ENCODE peak calls at places on chromosomes 12 and 14, in seven cellular contexts. R is lower lobe of right lung; A is stimulated activated CD8-positive, alpha-beta memory T cell treated with anti-CD3 and anti-CD28 coated beads, Interleukin-12 subunit alpha, Interleukin-12 subunit beta, amount 100 ng/mL, for 1 hour; S is EL; K is AG10803; D is myocyte; J is AG09319. Y is an unnamed sample.

GRCh38 chr14:94119071-94119470 is 8.5 kb downstream of the IFI27 start:
- DNase-seq in R (no peak), A (no peak), K (no peak), J (no peak), D (no peak), S (no peak), Y (peak)

GRCh38 chr14:82354126-82354525 is 820.5 kb upstream of the SEL1L start:
- DNase-seq in R (no peak), K (no peak), A (no peak), S (no peak), J (no peak), D (no peak), Y (no peak)

GRCh38 chr14:50736932-50737419 is 68.9 kb upstream of the SAV1 start:
- DNase-seq in S (no peak), A (no peak), D (no peak), R (no peak), K (no peak), J (no peak), Y (no peak)

GRCh38 chr12:41983394-41983793 is 161.3 kb downstream of the GXYLT1 start:
- DNase-seq in A (no peak), J (no peak), R (no peak), K (no peak), S (no peak), D (no peak), Y (no peak)

GRCh38 chr12:27480031-27480430 is 33.5 kb downstream of the SMCO2 start:
- DNase-seq in R (no peak), D (no peak), K (no peak), S (no peak), A (no peak), J (no peak), Y (no peak)

GRCh38 chr14:69685217-69685616 is 73.8 kb downstream of the SUSD6 start:
- DNase-seq in K (no peak), A (no peak), S (no peak), J (no peak), R (no peak), D (peak), Y (no peak)

GRCh38 chr12:62907067-62907466 is 27.9 kb downstream of the PPM1H start:
- DNase-seq in J (no peak), D (no peak), K (no peak), A (no peak), S (no peak), R (no peak), Y (no peak)

GRCh38 chr12:51823875-51824565 is 24.5 kb downstream of the FIGNL2 start:
- DNase-seq in K (peak), D (peak), S (peak), J (peak), A (no peak), R (no peak), Y (no peak)

GRCh38 chr12:113202300-113203075 is 17.0 kb downstream of the RITA1 start:
- DNase-seq in D (no peak), J (no peak), K (no peak), R (peak), A (no peak), S (no peak), Y (no peak)

GRCh38 chr12:52713960-52714886 is 10.9 kb upstream of the KRT77 start:
- DNase-seq in R (no peak), J (no peak), S (no peak), A (peak), K (no peak), D (no peak), Y (no peak)

GRCh38 chr12:106097011-106097410 is 41.7 kb downstream of the NUAK1 start:
- DNase-seq in A (no peak), D (no peak), J (no peak), R (no peak), S (no peak), K (no peak), Y (no peak)

GRCh38 chr14:105153739-105154475 is 14.7 kb downstream of the JAG2 start:
- DNase-seq in A (no peak), R (no peak), D (no peak), S (no peak), K (no peak), J (no peak), Y (no peak)

GRCh38 chr12:34602213-34602940 is 580.1 kb downstream of the ALG10 start:
- DNase-seq in R (peak), K (no peak), A (no peak), J (no peak), S (no peak), D (no peak), Y (peak)

GRCh38 chr12:105418232-105418631 is 87.7 kb downstream of the C12orf75 start:
- DNase-seq in A (no peak), J (peak), D (peak), S (peak), K (peak), R (no peak), Y (no peak)

GRCh38 chr14:96811265-96811664 is 14.1 kb downstream of the VRK1 start:
- DNase-seq in R (no peak), S (peak), J (peak), K (peak), A (no peak), D (no peak), Y (no peak)

GRCh38 chr14:103096387-103096786 is 1.9 kb downstream of the EXOC3L4 start:
- DNase-seq in R (no peak), K (no peak), A (no peak), S (no peak), J (no peak), D (no peak), Y (no peak)

GRCh38 chr12:113889076-113889475 is 77.0 kb downstream of the RBM19 start:
- DNase-seq in S (peak), A (no peak), K (peak), R (no peak), D (peak), J (no peak), Y (no peak)

GRCh38 chr12:78085562-78086182 is 255.0 kb downstream of the NAV3 start:
- DNase-seq in D (no peak), A (no peak), R (no peak), S (peak), K (peak), J (no peak), Y (no peak)

GRCh38 chr14:96255501-96256366 is at the start of gene BDKRB1:
- DNase-seq in R (no peak), J (peak), S (peak), A (no peak), D (peak), K (peak), Y (no peak)

GRCh38 chr12:29207120-29207519 is 58.0 kb downstream of the FAR2 start:
- DNase-seq in A (no peak), D (no peak), R (no peak), J (no peak), S (no peak), K (no peak), Y (no peak)

GRCh38 chr12:100755186-100755585 is 39.4 kb upstream of the ANO4 start:
- DNase-seq in J (no peak), K (no peak), R (no peak), D (no peak), A (no peak), S (peak), Y (no peak)

GRCh38 chr12:16605666-16606116 is 271 bp downstream of the LMO3 start:
- DNase-seq in D (peak), K (peak), R (peak), S (no peak), A (no peak), J (no peak), Y (no peak)

GRCh38 chr14:23577004-23577681 is 1.4 kb downstream of the JPH4 start:
- DNase-seq in S (no peak), J (no peak), R (no peak), K (no peak), A (no peak), D (no peak), Y (peak)

GRCh38 chr12:88391556-88391955 is 188.7 kb downstream of the KITLG start:
- DNase-seq in A (no peak), S (peak), D (peak), R (no peak), J (peak), K (peak), Y (no peak)

GRCh38 chr14:67951529-67952120 is 132.0 kb downstream of the RAD51B start:
- DNase-seq in A (no peak), D (no peak), J (no peak), S (peak), R (no peak), K (peak), Y (no peak)

GRCh38 chr12:20883288-20883687 is 72.8 kb downstream of the SLCO1B3 start:
- DNase-seq in R (no peak), S (no peak), D (no peak), J (no peak), K (no peak), A (no peak), Y (no peak)

GRCh38 chr12:7731499-7731898 is 15.7 kb downstream of the CLEC4C start:
- DNase-seq in K (no peak), A (no peak), J (no peak), D (no peak), R (no peak), S (peak), Y (no peak)

GRCh38 chr12:89663577-89664357 is 44.9 kb downstream of the ATP2B1 start:
- DNase-seq in R (no peak), J (peak), S (peak), A (no peak), D (peak), K (peak), Y (no peak)

GRCh38 chr12:121009744-121010143 is 6.5 kb downstream of the C12orf43 start:
- DNase-seq in A (no peak), K (peak), D (peak), S (peak), R (no peak), J (no peak), Y (no peak)

GRCh38 chr12:87270894-87271293 is 758.3 kb downstream of the C12orf50 start:
- DNase-seq in K (peak), S (peak), A (no peak), D (peak), R (no peak), J (no peak), Y (no peak)

GRCh38 chr14:99128185-99128584 is 143.8 kb downstream of the BCL11B start:
- DNase-seq in K (no peak), J (no peak), D (no peak), R (no peak), S (no peak), A (no peak), Y (peak)

GRCh38 chr12:51923506-51924365 is 16.4 kb downstream of the ACVRL1 start:
- DNase-seq in R (peak), S (peak), D (peak), J (no peak), K (peak), A (peak), Y (peak)

Y was measured in mesenteric fat pad.